ENCODE peak calls at places on chromosomes 7 and 10, in nine cellular contexts. A is fibroblast of the aortic adventitia; Q is astrocyte of the cerebellum; R is lower leg skin; S is CD8-positive, alpha-beta T cell; D is endothelial cell of umbilical vein; I is AG10803; Z is PC-9; X is upper lobe of left lung. P is an unnamed sample.

GRCh38 chr7:74026406-74027123 is 1.4 kb upstream of the ELN start:
- DNase-seq in D (peak), Q (no peak), X (peak), S (peak), Z (no peak), A (peak), R (peak), I (peak), P (peak)

GRCh38 chr10:42888504-42889095 is 106.0 kb downstream of the BMS1 start:
- DNase-seq in Q (no peak), A (no peak), Z (peak), D (no peak), I (no peak), R (no peak), S (no peak), X (no peak), P (peak)

GRCh38 chr7:35254496-35255416 is 856 bp upstream of the TBX20 start:
- DNase-seq in A (no peak), X (peak), I (no peak), Q (no peak), R (no peak), Z (no peak), D (no peak), S (no peak), P (peak)

GRCh38 chr7:116836911-116837310 is 25.5 kb upstream of the CAPZA2 start:
- DNase-seq in A (no peak), Q (no peak), S (no peak), R (no peak), Z (peak), D (no peak), X (no peak), I (no peak), P (no peak)

GRCh38 chr7:128435311-128435654 is 20.4 kb upstream of the HILPDA start:
- DNase-seq in A (no peak), X (no peak), Z (peak), I (no peak), Q (no peak), D (no peak), S (no peak), R (no peak), P (no peak)

GRCh38 chr7:77565917-77566316 is 28.8 kb downstream of the PTPN12 start:
- DNase-seq in R (no peak), Z (no peak), X (no peak), D (no peak), Q (no peak), S (no peak), I (peak), A (peak), P (peak)

GRCh38 chr10:777913-778479 is 88.5 kb upstream of the DIP2C start:
- DNase-seq in X (no peak), R (no peak), Z (no peak), D (no peak), Q (no peak), I (no peak), A (no peak), S (no peak), P (no peak)

GRCh38 chr10:88243847-88244730 is 339.0 kb downstream of the RNLS start:
- DNase-seq in Z (no peak), A (peak), Q (no peak), S (no peak), I (no peak), D (peak), X (no peak), R (peak), P (peak)

GRCh38 chr7:116650436-116650835 is 21.6 kb upstream of the MET start:
- DNase-seq in I (no peak), A (no peak), Z (no peak), X (no peak), D (no peak), Q (no peak), R (no peak), S (no peak), P (no peak)

GRCh38 chr7:130884437-130885417 is 150.7 kb upstream of the KLF14 start:
- DNase-seq in S (no peak), X (no peak), I (peak), R (no peak), Z (peak), D (no peak), A (peak), Q (no peak), P (no peak)

GRCh38 chr7:139771001-139771956 is 6.5 kb downstream of the HIPK2 start:
- DNase-seq in R (no peak), X (no peak), I (peak), S (no peak), Q (peak), D (no peak), Z (peak), A (peak), P (peak)

GRCh38 chr7:1906087-1906830 is 236.2 kb downstream of the ELFN1 start:
- DNase-seq in I (no peak), Q (no peak), S (no peak), X (peak), A (no peak), Z (no peak), R (no peak), D (no peak), P (no peak)

GRCh38 chr7:76364198-76364584 is 5.4 kb upstream of the YWHAG start:
- DNase-seq in I (peak), R (no peak), X (no peak), D (peak), Z (peak), S (no peak), Q (no peak), A (peak), P (peak)

GRCh38 chr10:73997479-73997805 is 474 bp upstream of the VCL start:
- DNase-seq in Q (no peak), I (no peak), R (no peak), D (no peak), S (no peak), A (no peak), X (no peak), Z (no peak), P (no peak)

GRCh38 chr7:29955799-29956476 is 33.7 kb downstream of the SCRN1 start:
- DNase-seq in D (no peak), I (no peak), R (no peak), Z (no peak), X (no peak), A (no peak), S (no peak), Q (no peak), P (no peak)

GRCh38 chr10:61819208-61819607 is 82.3 kb upstream of the ARID5B start:
- DNase-seq in Z (no peak), S (no peak), R (no peak), Q (no peak), A (no peak), D (no peak), X (no peak), I (no peak), P (no peak)
- TF ChIP-seq CTCF in Z (peak), S (no peak), R (no peak), Q (no peak), A (no peak), D (no peak), X (no peak), I (no peak), P (no peak)

GRCh38 chr10:57657164-57657765 is 610.4 kb downstream of the IPMK start:
- DNase-seq in S (no peak), D (peak), A (peak), X (no peak), Q (peak), Z (peak), R (peak), I (peak), P (peak)
- TF ChIP-seq CTCF in S (no peak), D (peak), A (peak), X (peak), Q (peak), Z (peak), R (no peak), I (peak), P (peak)

GRCh38 chr7:47381132-47381495 is 200.8 kb downstream of the TNS3 start:
- DNase-seq in I (no peak), Q (peak), S (no peak), R (no peak), Z (no peak), D (no peak), A (no peak), X (no peak), P (no peak)

GRCh38 chr7:47382200-47382599 is 199.7 kb downstream of the TNS3 start:
- DNase-seq in R (no peak), Z (no peak), Q (no peak), A (no peak), S (no peak), X (no peak), I (no peak), D (no peak), P (no peak)

GRCh38 chr7:47384755-47385475 is 197.0 kb downstream of the TNS3 start:
- DNase-seq in D (no peak), Z (no peak), R (no peak), Q (no peak), I (no peak), X (no peak), S (no peak), A (no peak), P (no peak)

GRCh38 chr7:47383696-47384445 is 198.0 kb downstream of the TNS3 start:
- DNase-seq in X (no peak), S (no peak), D (no peak), Z (no peak), A (no peak), Q (no peak), R (no peak), I (no peak), P (no peak)

GRCh38 chr7:47383064-47383463 is 198.8 kb downstream of the TNS3 start:
- DNase-seq in Q (no peak), R (no peak), I (peak), A (no peak), Z (no peak), D (no peak), S (no peak), X (no peak), P (no peak)
- TF ChIP-seq CTCF in Q (no peak), R (no peak), I (peak), A (no peak), Z (no peak), D (no peak), S (no peak), X (no peak), P (no peak)

DNA sequence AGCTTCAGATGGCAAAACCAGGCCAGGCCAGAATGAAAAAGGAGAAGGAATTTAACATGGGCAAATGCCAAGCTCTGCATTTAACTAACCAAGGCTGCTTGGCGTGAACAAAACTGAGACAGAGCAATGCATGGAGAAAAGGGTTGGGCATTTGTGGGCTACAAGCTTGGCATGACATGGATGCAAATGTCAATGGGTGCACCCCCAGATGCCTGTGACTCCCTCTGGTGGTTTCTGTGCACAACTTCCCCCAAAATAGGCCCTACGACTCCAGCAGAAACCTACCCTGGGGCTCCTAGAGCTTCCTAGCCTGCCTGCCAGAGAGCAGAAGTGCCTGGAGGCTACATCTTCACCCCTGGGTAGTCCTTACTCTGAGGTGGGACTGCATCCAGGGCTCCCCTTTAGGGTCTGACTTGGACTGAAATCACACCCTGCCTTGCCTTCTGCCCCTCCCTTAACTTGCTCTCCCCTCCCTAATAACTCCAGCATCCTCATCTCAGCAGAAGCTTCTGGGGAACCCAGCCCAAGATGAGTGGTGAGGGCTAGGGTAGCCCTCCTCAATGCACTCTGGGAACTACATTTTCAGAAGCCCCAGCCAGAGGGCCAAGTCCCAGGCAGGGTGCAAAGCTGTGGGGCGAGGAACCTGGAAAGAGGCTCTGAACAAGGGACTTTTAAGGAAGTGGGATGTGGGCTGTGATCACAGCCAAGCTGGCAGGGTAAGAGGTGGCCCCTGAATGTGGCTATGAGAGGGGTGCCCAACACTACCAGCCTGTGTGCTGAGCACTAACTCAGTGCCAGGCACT is 11.3 kb downstream of the GPRIN2 start:
- DNase-seq in Q (no peak), R (no peak), D (no peak), I (peak), X (no peak), A (peak), S (no peak), Z (peak), P (peak)
- TF ChIP-seq CTCF in Q (peak), R (no peak), D (peak), I (peak), X (peak), A (peak), S (no peak), Z (peak), P (peak)

GRCh38 chr7:101244385-101245146 is at the start of gene FIS1:
- DNase-seq in I (peak), Z (peak), X (peak), A (peak), R (peak), D (peak), Q (peak), S (peak), P (peak)

GRCh38 chr7:101240226-101241014 is 2.8 kb upstream of the CLDN15 start:
- DNase-seq in I (no peak), Q (no peak), R (no peak), A (no peak), S (no peak), X (peak), Z (no peak), D (no peak), P (no peak)

GRCh38 chr7:101241015-101241363 is 3.4 kb upstream of the CLDN15 start:
- DNase-seq in X (no peak), S (no peak), R (no peak), D (no peak), I (no peak), Z (no peak), Q (no peak), A (peak), P (peak)

GRCh38 chr7:101245147-101245668 is 327 bp upstream of the FIS1 start:
- DNase-seq in Q (no peak), S (no peak), Z (no peak), A (no peak), X (no peak), R (no peak), D (no peak), I (no peak), P (peak)

DNA sequence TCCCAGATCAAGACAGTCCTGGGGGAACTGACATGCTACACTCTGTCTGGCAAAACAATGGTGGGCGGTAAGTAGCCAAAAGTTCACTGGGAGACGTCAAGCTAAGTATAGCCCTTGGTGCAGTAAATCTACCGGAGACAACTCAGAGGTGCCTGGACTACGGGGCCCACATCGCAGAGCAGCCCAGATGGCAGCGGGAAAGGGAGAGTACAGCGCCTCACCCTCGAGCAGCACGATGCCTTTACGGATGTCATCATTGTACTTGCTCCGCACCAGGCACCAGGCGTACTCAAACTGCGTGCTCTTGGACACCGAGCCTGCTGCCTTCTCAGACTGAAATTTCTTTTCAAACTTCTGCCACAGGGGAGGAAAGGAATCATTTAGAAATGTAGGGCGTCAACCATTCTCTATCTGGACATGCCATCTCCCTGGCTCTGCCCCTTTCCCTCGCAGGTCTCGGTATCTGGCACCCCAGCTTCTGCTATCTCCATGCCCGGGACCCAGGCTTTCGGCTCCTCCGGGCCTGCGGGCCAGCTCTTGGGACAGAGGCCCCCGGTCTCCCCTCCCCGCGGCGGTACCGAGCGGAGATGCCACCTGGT is 996 bp downstream of the FIS1 start:
- DNase-seq in D (no peak), A (peak), S (no peak), Q (no peak), X (no peak), R (no peak), I (peak), Z (no peak), P (peak)
- TF ChIP-seq CTCF in D (no peak), A (no peak), S (no peak), Q (no peak), X (no peak), R (peak), I (no peak), Z (peak), P (no peak)

DNA sequence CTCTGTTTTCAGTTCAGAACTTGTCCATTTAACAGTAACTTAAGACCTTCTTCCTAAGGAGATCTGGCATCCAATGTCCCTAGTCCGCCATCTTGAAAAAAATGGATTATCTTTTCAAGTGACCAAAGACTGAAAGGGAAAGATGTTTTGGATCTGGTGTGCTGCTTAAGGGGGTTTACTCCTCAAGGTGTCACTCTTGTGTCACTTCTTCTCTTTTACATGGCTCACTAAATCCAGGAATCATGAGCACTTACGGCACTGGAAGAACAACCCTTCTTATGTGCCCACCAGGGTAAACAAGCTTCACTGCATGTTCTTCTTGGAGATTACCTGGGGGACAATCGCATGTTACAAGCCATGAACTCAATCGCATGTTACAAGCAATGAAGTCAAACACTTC is 43.7 kb downstream of the ANXA8 start:
- DNase-seq in Z (no peak), D (no peak), A (no peak), X (no peak), I (no peak), R (no peak), S (no peak), Q (no peak), P (no peak)
- TF ChIP-seq CTCF in Z (no peak), D (no peak), A (no peak), X (no peak), I (no peak), R (no peak), S (no peak), Q (no peak), P (no peak)

GRCh38 chr7:20307901-20308300 is 22.8 kb upstream of the ITGB8 start:
- DNase-seq in Q (no peak), D (no peak), X (no peak), I (no peak), Z (no peak), A (peak), S (no peak), R (no peak), P (no peak)

GRCh38 chr7:20311743-20312042 is 19.0 kb upstream of the ITGB8 start:
- DNase-seq in I (no peak), Z (no peak), A (no peak), R (no peak), X (no peak), S (no peak), Q (no peak), D (no peak), P (no peak)

GRCh38 chr7:20314216-20314615 is 16.5 kb upstream of the ITGB8 start:
- DNase-seq in R (no peak), D (no peak), I (peak), X (no peak), Z (no peak), Q (no peak), A (no peak), S (no peak), P (no peak)

GRCh38 chr7:20312562-20312961 is 18.1 kb upstream of the ITGB8 start:
- DNase-seq in R (no peak), Q (no peak), I (no peak), A (no peak), S (no peak), D (peak), X (no peak), Z (no peak), P (no peak)

DNA sequence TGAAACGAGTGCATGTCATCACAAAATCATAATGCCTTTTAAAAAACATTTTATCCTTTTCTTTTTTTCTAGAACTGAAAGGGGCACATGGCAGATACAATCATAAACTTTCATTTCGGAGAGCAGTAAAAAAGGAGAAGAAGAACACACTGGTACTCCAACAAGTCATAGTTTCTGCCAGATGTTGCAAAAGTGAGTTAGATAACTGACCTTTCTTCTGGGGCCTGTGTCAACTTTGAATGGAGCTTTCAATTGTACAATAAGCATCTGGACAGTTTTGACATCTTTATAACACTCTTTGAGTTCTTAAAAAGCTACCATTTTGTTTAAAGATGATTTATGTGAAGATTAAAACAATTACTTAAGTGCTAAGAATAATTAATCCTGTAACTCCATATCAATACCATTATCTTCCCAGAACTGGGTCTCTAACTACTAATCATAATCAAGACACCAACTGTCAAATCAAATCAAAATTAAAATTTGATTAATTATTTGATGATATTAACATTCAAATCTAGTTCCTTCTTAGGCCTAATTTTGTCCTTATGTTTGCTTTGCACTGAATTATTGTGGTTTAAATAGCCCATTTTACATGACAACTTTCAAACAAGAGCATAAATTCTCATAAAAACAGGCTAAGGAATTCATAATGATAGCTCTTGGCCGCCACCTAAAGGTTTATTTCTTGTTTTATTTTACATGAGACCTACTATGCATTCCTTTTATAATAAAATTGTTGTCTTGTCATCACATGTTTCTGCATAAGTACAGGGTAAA is 19.5 kb upstream of the ITGB8 start:
- DNase-seq in Z (peak), S (no peak), R (no peak), I (peak), D (peak), Q (no peak), X (no peak), A (peak), P (peak)
- TF ChIP-seq CTCF in Z (peak), S (no peak), R (no peak), I (peak), D (peak), Q (peak), X (peak), A (peak), P (peak)